ENCODE peak calls at places on chromosome 20, in five cellular contexts. V is foreskin keratinocyte, W is WERI-Rb-1, G is fibroblast of mammary gland, R is tibial nerve. M is an unnamed sample.

GRCh38 chr20:42721923-42722322 is 467.8 kb downstream of the PTPRT start:
- DNase-seq in R (no peak), V (peak; percentile 2), G (no peak), W (no peak), M (no peak)

GRCh38 chr20:48742912-48743680 is 84.7 kb downstream of the PREX1 start:
- DNase-seq in W (no peak), R (no peak), G (no peak), V (no peak), M (no peak)

GRCh38 chr20:10672579-10673127 is 1.1 kb downstream of the JAG1 start:
- DNase-seq in V (peak; percentile 12), W (peak; percentile 69), G (peak; percentile 66), R (no peak), M (no peak)

GRCh38 chr20:24705486-24705885 is 236.1 kb downstream of the SYNDIG1 start:
- DNase-seq in W (no peak), V (no peak), R (no peak), G (no peak), M (no peak)

GRCh38 chr20:17992224-17992637 is 23.4 kb downstream of the MGME1 start:
- DNase-seq in V (no peak), R (no peak), W (no peak), G (no peak), M (no peak)

GRCh38 chr20:51566594-51566993 is 24.1 kb upstream of the NFATC2 start:
- DNase-seq in W (no peak), G (no peak), R (no peak), V (no peak), M (no peak)

GRCh38 chr20:45946149-45946970 is 11.9 kb downstream of the PCIF1 start:
- DNase-seq in W (no peak), G (peak; percentile 95), V (no peak), R (no peak), M (no peak)

GRCh38 chr20:38164624-38165088 is 414 bp downstream of the TGM2 start:
- DNase-seq in V (no peak), G (no peak), R (no peak), W (no peak), M (no peak)

DNA sequence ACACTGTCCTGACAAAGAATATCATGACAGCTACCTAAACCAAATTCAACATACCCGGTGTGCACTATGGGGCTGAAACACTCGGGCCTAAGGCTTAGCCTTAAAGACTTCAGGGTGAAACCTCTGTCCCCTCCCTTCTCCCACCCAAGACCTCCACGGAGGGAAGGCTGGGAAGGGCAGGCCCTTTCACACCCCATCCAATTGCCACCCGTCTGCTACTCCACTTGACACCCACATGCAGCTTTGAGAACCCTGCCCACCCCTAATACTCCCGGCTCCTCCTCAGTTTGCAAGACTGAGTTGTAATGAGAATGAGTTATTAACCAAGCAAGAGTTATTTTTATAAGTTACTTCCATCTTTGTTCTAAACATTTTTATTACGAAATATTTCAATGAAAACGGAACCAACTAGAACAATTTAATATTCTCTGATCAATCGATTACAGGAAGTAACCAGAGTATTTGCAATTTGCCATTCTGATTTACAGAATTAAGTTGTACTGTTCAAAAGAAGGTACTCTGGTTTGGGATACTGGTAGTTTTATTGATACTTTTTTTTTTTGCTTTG is 3.7 kb downstream of the TAF4 start:
- DNase-seq in G (no peak), R (no peak), V (no peak), W (no peak), M (no peak)
- TF ChIP-seq CTCF in G (no peak), R (no peak), V (no peak), W (no peak), M (no peak)

GRCh38 chr20:60715172-60715571 is 536.9 kb upstream of the CDH4 start:
- DNase-seq in W (peak; percentile 14), G (no peak), R (no peak), V (no peak), M (no peak)
- TF ChIP-seq CTCF in W (peak; percentile 43), G (no peak), R (no peak), V (peak; percentile 10), M (no peak)

GRCh38 chr20:3888622-3889488 is at the start of gene PANK2:
- DNase-seq in V (peak; percentile 98), W (peak; percentile 100), G (peak; percentile 98), R (peak; percentile 97), M (peak; percentile 95)

GRCh38 chr20:3887870-3888614 is 1.1 kb upstream of the PANK2 start:
- DNase-seq in R (no peak), V (no peak), W (peak; percentile 26), G (peak; percentile 51), M (no peak)

GRCh38 chr20:3890999-3891929 is 2.1 kb downstream of the PANK2 start:
- DNase-seq in W (no peak), R (no peak), V (peak; percentile 22), G (no peak), M (no peak)

GRCh38 chr20:3890410-3890751 is 1.2 kb downstream of the PANK2 start:
- DNase-seq in W (no peak), R (no peak), G (peak; percentile 57), V (no peak), M (no peak)

DNA sequence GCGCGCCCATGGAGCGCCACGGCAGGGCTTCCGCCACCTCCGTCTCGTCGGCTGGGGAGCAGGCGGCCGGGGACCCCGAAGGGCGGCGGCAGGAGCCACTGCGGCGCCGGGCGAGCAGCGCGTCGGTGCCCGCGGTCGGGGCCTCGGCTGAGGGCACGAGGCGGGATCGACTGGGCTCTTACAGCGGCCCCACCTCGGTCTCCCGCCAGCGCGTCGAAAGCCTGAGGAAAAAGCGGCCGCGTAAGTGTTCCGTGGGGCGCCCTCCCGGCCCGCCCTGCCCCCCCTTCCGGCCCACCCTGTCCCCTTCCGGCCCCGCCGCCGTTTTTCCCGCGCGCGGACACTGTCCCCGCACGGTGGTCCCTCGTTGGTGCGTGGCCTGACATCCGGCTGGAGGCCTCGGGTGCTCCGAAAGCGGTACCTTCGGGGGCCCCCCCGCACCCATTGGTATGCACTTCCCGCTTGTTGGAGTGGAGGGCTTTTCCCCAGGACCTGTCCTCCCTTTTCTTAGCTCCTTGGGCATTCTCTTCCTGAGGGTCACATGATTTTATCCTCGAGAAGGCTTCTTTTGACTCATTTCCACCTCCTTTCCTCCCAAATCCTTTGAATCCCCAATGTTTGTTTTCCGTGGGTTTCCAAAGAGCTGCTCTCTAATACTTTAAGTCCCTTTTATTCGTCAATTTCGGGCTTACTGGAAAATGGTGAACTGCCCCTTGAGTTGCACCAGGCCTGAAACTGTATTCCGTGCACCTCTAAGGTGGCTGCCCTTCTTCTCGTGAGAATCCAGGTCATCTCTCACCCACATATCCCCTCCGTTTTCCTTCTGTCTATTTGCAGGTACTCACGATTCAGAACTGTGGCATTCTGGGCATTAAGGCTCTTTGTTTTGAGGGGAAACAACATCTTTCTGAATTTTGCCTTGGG is 562 bp downstream of the PANK2 start:
- DNase-seq in R (peak; percentile 23), V (peak; percentile 28), G (no peak), W (peak; percentile 59), M (peak; percentile 11)
- TF ChIP-seq CTCF in R (no peak), V (no peak), G (no peak), W (no peak), M (no peak)

GRCh38 chr20:31788578-31788977 is 30.6 kb upstream of the MYLK2 start:
- DNase-seq in V (no peak), R (no peak), W (no peak), G (peak; percentile 49), M (peak; percentile 22)
- TF ChIP-seq CTCF in V (no peak), R (no peak), W (peak; percentile 36), G (peak; percentile 2), M (no peak)

GRCh38 chr20:60469829-60470228 is 511.6 kb downstream of the CDH26 start:
- DNase-seq in R (no peak), G (no peak), W (no peak), V (no peak), M (no peak)

GRCh38 chr20:60465993-60466682 is 507.9 kb downstream of the CDH26 start:
- DNase-seq in G (peak; percentile 22), R (no peak), W (no peak), V (no peak), M (no peak)

GRCh38 chr20:60466683-60467022 is 508.4 kb downstream of the CDH26 start:
- DNase-seq in R (no peak), V (no peak), W (no peak), G (no peak), M (no peak)

GRCh38 chr20:60467078-60467477 is 508.9 kb downstream of the CDH26 start:
- DNase-seq in G (no peak), V (no peak), R (no peak), W (no peak), M (no peak)

DNA sequence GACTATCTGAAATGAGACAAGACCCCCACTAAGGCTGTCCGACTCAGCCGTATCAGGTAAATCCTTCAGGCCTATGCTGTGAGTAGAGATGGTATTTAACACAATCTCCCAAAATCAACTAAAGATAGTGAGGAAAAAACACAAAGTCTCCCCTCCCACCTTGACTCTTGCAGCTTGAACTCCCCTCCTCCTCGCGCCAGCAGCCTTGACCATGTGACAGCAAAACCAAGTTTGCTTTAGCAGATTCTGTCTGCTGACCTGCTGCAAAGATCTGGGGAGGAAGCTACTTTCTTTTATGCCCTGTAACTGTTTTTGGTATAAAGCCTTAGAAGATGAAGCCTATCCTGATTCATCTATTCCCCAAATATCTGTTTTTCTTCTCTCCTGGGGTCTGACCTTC is 509.5 kb downstream of the CDH26 start:
- DNase-seq in G (no peak), R (no peak), W (no peak), V (no peak), M (no peak)
- TF ChIP-seq CTCF in G (no peak), R (no peak), W (no peak), V (no peak), M (no peak)

GRCh38 chr20:53662595-53662994 is 69.0 kb upstream of the ZNF217 start:
- DNase-seq in W (no peak), R (no peak), V (no peak), G (no peak), M (no peak)

GRCh38 chr20:53658327-53658726 is 64.7 kb upstream of the ZNF217 start:
- DNase-seq in W (no peak), G (no peak), R (no peak), V (no peak), M (no peak)

GRCh38 chr20:53658973-53659372 is 65.3 kb upstream of the ZNF217 start:
- DNase-seq in R (no peak), W (no peak), V (peak; percentile 43), G (peak; percentile 21), M (no peak)

GRCh38 chr20:53660078-53660909 is 66.7 kb upstream of the ZNF217 start:
- DNase-seq in G (peak; percentile 27), R (no peak), W (no peak), V (no peak), M (no peak)

GRCh38 chr20:53660947-53661381 is 67.3 kb upstream of the ZNF217 start:
- DNase-seq in W (no peak), R (no peak), V (no peak), G (peak; percentile 59), M (no peak)
- TF ChIP-seq CTCF in W (no peak), R (no peak), V (no peak), G (no peak), M (no peak)

GRCh38 chr20:60857708-60858107 is 394.4 kb upstream of the CDH4 start:
- DNase-seq in V (peak; percentile 8), G (peak; percentile 83), R (no peak), W (no peak), M (no peak)

GRCh38 chr20:60851826-60852704 is 400.0 kb upstream of the CDH4 start:
- DNase-seq in W (peak; percentile 23), R (no peak), V (peak; percentile 2), G (peak; percentile 6), M (no peak)
- TF ChIP-seq CTCF in W (peak; percentile 76), R (no peak), V (peak; percentile 63), G (peak; percentile 47), M (no peak)